ENCODE peak calls at places on chromosome 22, in four cellular contexts. Y is mammary epithelial cell, V is ovary, S is spleen. X is an unnamed sample.

GRCh38 chr22:29011200-29011867 is 50.3 kb downstream of the C22orf31 start:
- DNase-seq in Y (no peak), V (no peak), S (no peak), X (no peak)

GRCh38 chr22:43474161-43475101 is 62.6 kb downstream of the MPPED1 start:
- DNase-seq in Y (no peak), V (no peak), S (peak), X (no peak)

GRCh38 chr22:16932577-16932976 is 75.4 kb downstream of the GAB4 start:
- DNase-seq in Y (peak), V (no peak), S (no peak), X (no peak)

GRCh38 chr22:37079668-37080171 is 28.2 kb downstream of the KCTD17 start:
- DNase-seq in Y (no peak), V (no peak), S (peak), X (peak)

GRCh38 chr22:41932353-41932752 is 5.7 kb upstream of the TNFRSF13C start:
- DNase-seq in Y (no peak), V (no peak), S (peak), X (no peak)

GRCh38 chr22:37267661-37268413 is 14.5 kb upstream of the CYTH4 start:
- DNase-seq in Y (no peak), V (no peak), S (peak), X (peak)

GRCh38 chr22:43226368-43226979 is 39.5 kb upstream of the TTLL12 start:
- DNase-seq in Y (no peak), V (no peak), S (no peak), X (no peak)

GRCh38 chr22:30033137-30033536 is 47.1 kb upstream of the HORMAD2 start:
- DNase-seq in Y (no peak), V (no peak), S (no peak), X (peak)

GRCh38 chr22:49678137-49678841 is 149.4 kb downstream of the BRD1 start:
- DNase-seq in Y (no peak), V (no peak), S (peak), X (no peak)

GRCh38 chr22:19173047-19174035 is 5.2 kb downstream of the SLC25A1 start:
- DNase-seq in Y (no peak), V (no peak), S (peak), X (no peak)

GRCh38 chr22:33896801-33897620 is 23.3 kb downstream of the LARGE1 start:
- DNase-seq in Y (no peak), V (no peak), S (no peak), X (no peak)

GRCh38 chr22:16563555-16564520 is 28.8 kb downstream of the CCT8L2 start:
- DNase-seq in Y (no peak), V (no peak), S (no peak), X (peak)

GRCh38 chr22:23517804-23518380 is 62.2 kb downstream of the IGLL1 start:
- DNase-seq in Y (no peak), V (no peak), S (peak), X (no peak)

GRCh38 chr22:26558246-26558895 is 31.6 kb downstream of the TPST2 start:
- DNase-seq in Y (no peak), V (no peak), S (no peak), X (no peak)

GRCh38 chr22:37176464-37177061 is 11.5 kb downstream of the C1QTNF6 start:
- DNase-seq in Y (no peak), V (peak), S (peak), X (peak)

GRCh38 chr22:41976961-41977566 is 7.8 kb downstream of the SEPTIN3 start:
- DNase-seq in Y (no peak), V (no peak), S (no peak), X (no peak)

GRCh38 chr22:24088796-24089195 is 77.7 kb downstream of the CABIN1 start:
- DNase-seq in Y (no peak), V (no peak), S (peak), X (no peak)

GRCh38 chr22:33780761-33781160 is 139.5 kb downstream of the LARGE1 start:
- DNase-seq in Y (no peak), V (no peak), S (no peak), X (no peak)

GRCh38 chr22:42800731-42801536 is 56.1 kb downstream of the ARFGAP3 start:
- DNase-seq in Y (no peak), V (no peak), S (no peak), X (no peak)

GRCh38 chr22:26585104-26585790 is 4.7 kb downstream of the TPST2 start:
- DNase-seq in Y (peak), V (peak), S (peak), X (no peak)

GRCh38 chr22:19212302-19212870 is 33.9 kb upstream of the SLC25A1 start:
- DNase-seq in Y (no peak), V (no peak), S (no peak), X (peak)

GRCh38 chr22:23862103-23862502 is 4.4 kb downstream of the SLC2A11 start:
- DNase-seq in Y (peak), V (no peak), S (peak), X (no peak)

GRCh38 chr22:42780070-42780540 is 59.4 kb upstream of the A4GALT start:
- DNase-seq in Y (peak), V (peak), S (no peak), X (no peak)

GRCh38 chr22:49208768-49209252 is 618.9 kb downstream of the BRD1 start:
- DNase-seq in Y (no peak), V (no peak), S (peak), X (peak)

GRCh38 chr22:30217698-30218565 is 28.6 kb downstream of the LIF start:
- DNase-seq in Y (peak), V (no peak), S (no peak), X (no peak)

GRCh38 chr22:49052560-49052959 is 775.1 kb downstream of the BRD1 start:
- DNase-seq in Y (no peak), V (no peak), S (no peak), X (no peak)

GRCh38 chr22:29218758-29219408 is 13.2 kb downstream of the EMID1 start:
- DNase-seq in Y (no peak), V (peak), S (peak), X (peak)

DNA sequence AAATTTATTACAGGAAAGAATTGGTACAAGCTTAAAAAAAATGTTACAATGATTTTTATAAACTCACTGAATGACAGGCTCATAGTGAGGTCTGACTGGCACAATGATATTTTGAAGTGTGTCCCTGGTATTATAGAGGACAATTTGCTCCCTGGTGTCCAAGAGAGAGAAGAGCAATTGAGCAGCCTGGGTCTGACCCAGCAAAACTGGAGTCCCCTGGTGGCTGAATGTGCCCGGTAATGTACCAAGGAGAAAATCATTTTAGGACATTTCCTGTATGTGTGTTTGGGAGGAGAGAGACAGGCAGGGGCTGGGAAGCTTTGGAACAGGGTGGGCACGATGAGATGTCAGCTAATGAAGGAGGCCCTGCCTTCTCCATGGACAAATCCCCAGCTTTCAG is 125.3 kb downstream of the APOL5 start:
- DNase-seq in Y (peak), V (no peak), S (no peak), X (no peak)
- TF ChIP-seq CTCF in Y (peak), V (no peak), S (no peak), X (peak)

GRCh38 chr22:44623771-44624510 is 78.1 kb upstream of the PRR5 start:
- DNase-seq in Y (no peak), V (no peak), S (peak), X (no peak)
- TF ChIP-seq CTCF in Y (peak), V (no peak), S (no peak), X (peak)

DNA sequence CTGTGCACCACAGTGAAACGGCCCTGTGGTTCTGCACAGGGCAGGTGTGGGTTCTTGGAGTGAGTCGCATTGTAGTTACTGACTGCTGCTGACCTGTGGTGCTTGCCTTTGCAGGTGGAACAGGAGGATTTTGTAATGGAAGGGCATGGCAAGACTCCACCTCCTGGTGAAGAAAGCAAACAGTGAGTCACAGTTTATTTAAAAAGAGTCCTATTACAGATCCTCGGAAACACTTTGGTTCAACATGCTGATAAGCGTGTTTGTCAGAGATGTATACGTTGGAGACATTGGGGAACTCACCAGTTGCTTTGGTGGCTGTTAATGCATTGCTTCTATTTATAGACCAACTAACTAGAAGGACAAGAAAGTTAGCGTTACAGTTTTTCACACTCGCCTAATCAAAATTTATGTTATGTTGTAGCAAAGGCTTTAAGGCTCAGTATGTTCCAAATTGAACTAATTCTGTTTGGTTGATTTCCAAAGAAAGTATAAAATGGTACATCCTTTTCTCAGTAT is 21.7 kb upstream of the TNRC6B start:
- DNase-seq in Y (peak), V (no peak), S (no peak), X (no peak)
- TF ChIP-seq CTCF in Y (no peak), V (peak), S (no peak), X (no peak)

DNA sequence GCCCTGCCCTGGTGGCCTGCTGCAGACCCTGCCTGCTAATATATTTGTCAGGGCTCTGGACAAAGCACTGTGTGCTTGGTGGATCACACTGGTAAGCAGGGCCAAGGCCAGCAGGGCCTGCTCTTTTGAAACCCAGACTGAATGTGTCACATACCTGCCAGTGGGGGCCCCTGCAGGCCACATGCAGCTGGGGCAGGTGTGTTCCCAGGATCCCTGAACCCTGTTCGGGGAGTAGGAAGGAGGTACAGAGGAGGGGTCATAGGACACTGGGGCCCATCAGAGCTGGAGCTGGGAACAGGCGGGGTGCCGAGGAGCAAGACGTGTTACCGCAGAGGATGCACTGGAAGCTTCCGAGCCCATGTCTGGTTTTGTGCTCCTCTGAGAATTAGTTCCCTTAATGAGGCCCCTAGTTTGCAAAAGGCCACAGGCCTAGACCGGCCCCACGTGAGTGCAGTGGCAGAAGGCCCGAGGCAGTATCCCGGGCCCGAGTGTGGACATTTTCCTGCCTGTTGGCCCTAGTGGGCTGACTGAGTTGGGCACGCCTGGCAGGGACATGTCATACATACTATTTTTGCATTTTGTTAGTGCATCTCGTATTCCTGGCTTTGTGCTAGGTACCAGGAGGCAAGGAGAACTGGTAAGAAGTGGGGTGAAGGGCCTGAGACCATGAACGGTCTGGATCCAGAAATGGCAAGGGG is 11.2 kb upstream of the ACR start:
- DNase-seq in Y (no peak), V (no peak), S (peak), X (no peak)
- TF ChIP-seq CTCF in Y (no peak), V (no peak), S (no peak), X (no peak)

GRCh38 chr22:39514373-39514973 is 5.9 kb upstream of the ATF4 start:
- DNase-seq in Y (no peak), V (peak), S (no peak), X (no peak)

GRCh38 chr22:39513791-39514190 is 6.6 kb upstream of the ATF4 start:
- DNase-seq in Y (no peak), V (no peak), S (no peak), X (no peak)

GRCh38 chr22:39517470-39517869 is 2.9 kb upstream of the ATF4 start:
- DNase-seq in Y (no peak), V (no peak), S (no peak), X (no peak)

GRCh38 chr22:39518124-39518786 is 2.1 kb upstream of the ATF4 start:
- DNase-seq in Y (no peak), V (no peak), S (no peak), X (no peak)

DNA sequence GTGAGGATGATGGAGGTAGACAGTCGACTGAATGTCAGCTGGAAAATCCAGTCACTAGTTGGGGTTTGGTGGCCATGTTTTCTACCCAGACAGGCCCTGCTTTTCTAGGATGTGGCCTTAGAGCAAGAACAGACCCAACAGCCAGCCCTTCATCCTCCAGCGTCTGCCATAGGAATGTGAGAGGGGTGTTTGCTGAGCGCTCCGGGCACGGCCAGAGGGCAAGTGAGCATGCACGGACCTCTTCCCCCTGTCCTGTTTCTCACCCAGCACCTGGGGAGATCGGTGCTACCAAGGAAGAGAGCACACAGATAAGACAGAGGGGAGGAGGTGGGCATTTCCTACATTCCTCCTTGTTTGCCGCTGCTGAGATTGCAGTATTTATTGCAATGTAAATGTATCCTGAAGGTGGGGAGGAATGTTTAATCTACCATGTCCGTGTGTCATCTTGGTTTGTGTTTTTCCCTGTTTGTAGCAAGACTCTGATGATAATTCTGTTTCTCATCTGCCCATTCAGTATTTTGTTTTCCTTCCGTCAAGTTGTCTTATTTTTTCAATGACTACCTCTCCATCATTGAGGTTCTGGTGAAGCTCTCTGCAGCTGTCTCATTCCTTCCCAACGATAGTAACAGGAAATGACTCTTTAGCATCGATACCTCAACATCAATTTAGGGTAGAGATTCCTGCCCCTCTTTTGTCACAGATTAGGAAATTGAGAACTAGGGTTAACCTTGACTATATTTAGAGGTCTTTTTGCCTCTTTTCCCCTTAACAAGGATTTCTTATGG is 4.9 kb upstream of the ATF4 start:
- DNase-seq in Y (no peak), V (no peak), S (no peak), X (no peak)
- TF ChIP-seq CTCF in Y (no peak), V (no peak), S (no peak), X (no peak)

DNA sequence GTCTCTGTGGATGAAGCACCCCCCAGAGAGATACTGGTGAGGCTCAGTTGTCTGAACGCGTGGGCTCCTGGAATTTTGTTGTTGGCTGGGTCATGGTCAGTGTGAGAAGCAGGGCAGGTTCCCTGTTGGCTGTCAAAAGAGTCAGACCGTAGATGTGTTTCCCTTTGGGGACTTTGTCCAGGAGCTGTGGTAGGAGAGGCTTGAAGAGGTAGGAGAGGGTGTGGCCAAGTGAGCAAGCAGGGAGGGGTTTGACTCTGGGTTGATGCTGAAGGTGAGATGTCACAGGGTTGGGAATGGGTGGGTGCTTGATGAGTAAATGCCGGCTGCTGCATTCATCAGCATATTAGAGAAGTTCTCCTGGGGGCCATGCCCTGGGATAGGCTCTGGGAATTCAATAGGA is 803.2 kb downstream of the TBC1D22A start:
- DNase-seq in Y (no peak), V (no peak), S (no peak), X (no peak)
- TF ChIP-seq CTCF in Y (no peak), V (no peak), S (no peak), X (no peak)

GRCh38 chr22:25382762-25383161 is 163.3 kb downstream of the CRYBB2 start:
- DNase-seq in Y (no peak), V (no peak), S (no peak), X (no peak)
- TF ChIP-seq CTCF in Y (no peak), V (no peak), S (no peak), X (no peak)

DNA sequence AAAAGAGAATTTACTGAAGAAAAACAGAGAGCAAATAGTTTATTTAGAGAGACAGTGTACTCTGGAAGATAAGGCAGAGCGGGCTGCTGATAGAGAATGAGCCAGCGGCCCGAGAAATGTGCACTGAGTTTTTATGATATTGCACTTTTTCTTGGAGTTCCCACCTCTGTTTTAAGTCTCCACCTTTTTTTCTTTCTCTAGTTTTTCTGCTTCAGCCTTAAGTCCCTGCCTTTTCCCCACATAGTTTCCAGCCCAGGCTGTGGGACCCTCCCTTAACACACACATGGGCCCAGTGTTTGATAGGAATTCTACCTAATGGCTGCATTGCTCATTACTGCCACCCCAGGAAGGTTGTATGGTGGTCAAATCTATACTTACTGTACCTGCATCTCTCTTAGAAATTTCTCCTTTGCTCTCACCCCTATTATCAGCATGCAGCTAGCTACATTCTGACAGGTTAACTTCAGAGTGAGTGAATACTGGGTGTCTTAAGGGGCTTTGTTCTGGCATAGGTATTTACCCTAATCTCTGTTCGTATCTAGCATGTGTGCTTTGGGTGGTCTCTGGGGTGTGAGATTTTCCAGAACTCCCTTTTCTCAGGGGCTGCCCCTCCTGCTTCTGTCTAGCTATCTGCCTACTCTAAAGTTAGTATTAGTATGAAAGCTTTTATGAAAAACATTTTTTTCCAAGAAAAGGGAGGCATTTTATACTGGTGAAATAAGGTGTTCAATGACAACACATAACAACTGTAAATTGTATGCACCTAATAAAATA is 127.3 kb upstream of the TOP3B start:
- DNase-seq in Y (no peak), V (no peak), S (no peak), X (no peak)
- TF ChIP-seq CTCF in Y (no peak), V (no peak), S (no peak), X (no peak)

GRCh38 chr22:45104313-45104712 is 59.4 kb upstream of the NUP50 start:
- DNase-seq in Y (no peak), V (no peak), S (no peak), X (no peak)

GRCh38 chr22:45102896-45103420 is 60.8 kb upstream of the NUP50 start:
- DNase-seq in Y (no peak), V (no peak), S (no peak), X (no peak)

GRCh38 chr22:45099961-45100360 is 63.8 kb upstream of the NUP50 start:
- DNase-seq in Y (no peak), V (no peak), S (no peak), X (no peak)

GRCh38 chr22:45103756-45104155 is 60.0 kb upstream of the NUP50 start:
- DNase-seq in Y (no peak), V (no peak), S (no peak), X (no peak)

GRCh38 chr22:45101828-45102227 is 61.9 kb upstream of the NUP50 start:
- DNase-seq in Y (peak), V (peak), S (peak), X (peak)
- TF ChIP-seq CTCF in Y (peak), V (no peak), S (peak), X (peak)

DNA sequence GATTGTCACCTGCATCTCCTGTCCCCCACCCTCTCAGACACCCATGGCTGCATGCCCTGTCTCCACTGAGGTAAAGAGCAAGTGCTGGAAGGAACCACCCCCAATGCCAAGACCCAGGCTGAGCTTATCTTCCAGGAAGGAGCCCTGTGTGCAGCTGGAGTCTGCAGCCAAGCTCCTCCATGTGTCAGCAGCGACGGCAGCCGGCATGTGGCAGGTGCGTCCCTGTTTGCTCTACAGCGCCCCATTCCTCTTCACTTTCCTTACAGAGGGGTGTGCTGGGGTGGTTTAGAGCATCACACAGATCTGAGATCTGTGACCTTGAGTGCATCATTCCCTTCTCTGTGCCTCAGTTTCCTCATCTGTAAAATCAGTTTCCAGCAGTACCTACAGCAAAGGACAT is 7.7 kb upstream of the MN1 start:
- DNase-seq in Y (no peak), V (no peak), S (no peak), X (no peak)
- TF ChIP-seq CTCF in Y (no peak), V (no peak), S (no peak), X (no peak)